ENCODE peak calls at places on chromosome 1, in four cellular contexts. J, E, H and B are unnamed samples.

GRCh38 chr1:107057197-107058133 is 991 bp downstream of the PRMT6 start:
- DNase-seq in J (peak), E (peak), H (peak), B (no peak)

GRCh38 chr1:50027794-50028193 is 4.0 kb upstream of the AGBL4 start:
- DNase-seq in J (no peak), E (no peak), H (no peak), B (no peak)

GRCh38 chr1:229508823-229509337 is 739 bp upstream of the NUP133 start:
- DNase-seq in J (no peak), E (no peak), H (peak), B (no peak)

GRCh38 chr1:151106891-151107290 is 36.3 kb downstream of the GABPB2 start:
- DNase-seq in J (no peak), E (no peak), H (no peak), B (no peak)

GRCh38 chr1:163842546-163842945 is 520.8 kb downstream of the NUF2 start:
- DNase-seq in J (no peak), E (no peak), H (no peak), B (no peak)

GRCh38 chr1:12745992-12746323 is at the start of gene CFAP107:
- DNase-seq in J (no peak), E (no peak), H (no peak), B (no peak)

GRCh38 chr1:151314137-151314875 is 12.9 kb downstream of the PI4KB start:
- DNase-seq in J (no peak), E (no peak), H (peak), B (no peak)

GRCh38 chr1:43275826-43276620 is 6.2 kb downstream of the TMEM125 start:
- DNase-seq in J (no peak), E (no peak), H (no peak), B (no peak)

GRCh38 chr1:228058981-228059535 is 23.4 kb upstream of the ARF1 start:
- DNase-seq in J (no peak), E (no peak), H (no peak), B (no peak)

GRCh38 chr1:197423006-197423405 is 155.0 kb downstream of the CRB1 start:
- DNase-seq in J (no peak), E (no peak), H (no peak), B (no peak)

GRCh38 chr1:8625480-8625879 is 192.0 kb downstream of the RERE start:
- DNase-seq in J (no peak), E (no peak), H (no peak), B (no peak)

GRCh38 chr1:110233861-110234260 is 23.7 kb downstream of the KCNC4 start:
- DNase-seq in J (no peak), E (no peak), H (no peak), B (no peak)

GRCh38 chr1:248714248-248714647 is 11.7 kb upstream of the OR14I1 start:
- DNase-seq in J (no peak), E (no peak), H (no peak), B (no peak)

GRCh38 chr1:205969229-205969628 is 26.0 kb upstream of the SLC26A9 start:
- DNase-seq in J (no peak), E (no peak), H (no peak), B (no peak)

GRCh38 chr1:29542476-29543015 is 306.2 kb downstream of the PTPRU start:
- DNase-seq in J (no peak), E (no peak), H (no peak), B (no peak)

GRCh38 chr1:52348704-52349301 is 17.2 kb downstream of the CC2D1B start:
- DNase-seq in J (peak), E (no peak), H (no peak), B (no peak)

GRCh38 chr1:161771166-161771565 is 5.0 kb downstream of the ATF6 start:
- DNase-seq in J (no peak), E (no peak), H (no peak), B (no peak)

GRCh38 chr1:201445300-201445699 is 23.7 kb downstream of the PHLDA3 start:
- DNase-seq in J (no peak), E (no peak), H (no peak), B (no peak)

GRCh38 chr1:58431847-58432246 is 114.7 kb downstream of the OMA1 start:
- DNase-seq in J (no peak), E (no peak), H (no peak), B (no peak)

GRCh38 chr1:15684042-15684461 is at the start of gene PLEKHM2:
- DNase-seq in J (no peak), E (peak), H (no peak), B (no peak)

GRCh38 chr1:100643430-100644196 is 75.9 kb upstream of the VCAM1 start:
- DNase-seq in J (no peak), E (no peak), H (no peak), B (no peak)

GRCh38 chr1:116504308-116505156 is 66.3 kb downstream of the CD58 start:
- DNase-seq in J (no peak), E (peak), H (no peak), B (peak)

GRCh38 chr1:94947453-94947852 is 20.5 kb upstream of the CNN3 start:
- DNase-seq in J (no peak), E (no peak), H (no peak), B (no peak)

GRCh38 chr1:156746716-156747631 is 4.5 kb downstream of the HDGF start:
- DNase-seq in J (peak), E (peak), H (peak), B (no peak)

GRCh38 chr1:4674676-4675075 is 20.3 kb downstream of the AJAP1 start:
- DNase-seq in J (no peak), E (no peak), H (no peak), B (no peak)

GRCh38 chr1:56827711-56828110 is 8.5 kb upstream of the FYB2 start:
- DNase-seq in J (no peak), E (no peak), H (no peak), B (no peak)

GRCh38 chr1:227429447-227430359 is 111.4 kb upstream of the CDC42BPA start:
- DNase-seq in J (no peak), E (no peak), H (no peak), B (no peak)

GRCh38 chr1:10339815-10340214 is 59.0 kb upstream of the PGD start:
- DNase-seq in J (peak), E (peak), H (no peak), B (no peak)

GRCh38 chr1:7644906-7645750 is 126.0 kb upstream of the VAMP3 start:
- DNase-seq in J (no peak), E (no peak), H (peak), B (no peak)

GRCh38 chr1:230330157-230330556 is 96.0 kb downstream of the PGBD5 start:
- DNase-seq in J (no peak), E (no peak), H (no peak), B (no peak)

GRCh38 chr1:244412116-244412639 is 39.5 kb downstream of the ADSS2 start:
- DNase-seq in J (no peak), E (no peak), H (no peak), B (no peak)

GRCh38 chr1:223245411-223245810 is 102.4 kb upstream of the TLR5 start:
- DNase-seq in J (no peak), E (no peak), H (no peak), B (no peak)

GRCh38 chr1:30798389-30798951 is 40.9 kb upstream of the LAPTM5 start:
- DNase-seq in J (no peak), E (no peak), H (no peak), B (no peak)

GRCh38 chr1:220123889-220124288 is 30.0 kb downstream of the IARS2 start:
- DNase-seq in J (peak), E (no peak), H (peak), B (no peak)

GRCh38 chr1:28416509-28417194 is 47.1 kb downstream of the PHACTR4 start:
- DNase-seq in J (no peak), E (peak), H (no peak), B (no peak)
- TF ChIP-seq CREM in J (no peak), E (peak), H (no peak), B (no peak)

DNA sequence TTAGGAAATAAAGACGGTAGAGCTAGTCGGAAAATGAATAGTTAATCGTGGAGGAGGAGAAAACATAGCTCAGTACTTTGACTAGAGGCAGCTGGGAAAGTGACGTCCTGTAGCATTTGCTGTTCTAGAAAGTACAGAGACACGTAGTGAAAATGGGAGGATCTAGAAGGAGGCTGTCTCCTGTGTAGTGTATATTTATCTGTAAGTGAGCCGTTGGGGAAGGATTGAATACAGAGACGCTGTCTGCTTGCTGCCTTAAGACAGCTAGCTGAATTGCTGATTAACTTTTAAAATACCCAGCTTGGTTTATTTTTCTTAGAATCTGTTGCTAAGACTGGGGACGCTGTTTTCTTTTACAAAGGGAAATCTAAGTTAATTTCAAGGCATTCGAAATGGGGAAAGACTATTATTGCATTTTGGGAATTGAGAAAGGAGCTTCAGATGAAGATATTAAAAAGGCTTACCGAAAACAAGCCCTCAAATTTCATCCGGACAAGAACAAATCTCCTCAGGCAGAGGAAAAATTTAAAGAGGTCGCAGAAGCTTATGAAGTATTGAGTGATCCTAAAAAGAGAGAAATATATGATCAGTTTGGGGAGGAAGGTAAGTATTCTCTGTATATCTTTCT is at the start of gene DNAJB4:
- DNase-seq in J (no peak), E (peak), H (peak), B (peak)
- TF ChIP-seq CREM in J (no peak), E (peak), H (no peak), B (peak)

GRCh38 chr1:90725961-90726715 is 9.0 kb upstream of the BARHL2 start:
- DNase-seq in J (no peak), E (no peak), H (no peak), B (no peak)
- TF ChIP-seq CREM in J (no peak), E (no peak), H (no peak), B (no peak)

GRCh38 chr1:204880906-204881305 is 10.2 kb downstream of the NFASC start:
- DNase-seq in J (no peak), E (no peak), H (no peak), B (no peak)

GRCh38 chr1:204875255-204875654 is 4.6 kb downstream of the NFASC start:
- DNase-seq in J (no peak), E (no peak), H (no peak), B (no peak)

GRCh38 chr1:204879351-204879750 is 8.7 kb downstream of the NFASC start:
- DNase-seq in J (no peak), E (no peak), H (no peak), B (no peak)

GRCh38 chr1:204882479-204882878 is 11.8 kb downstream of the NFASC start:
- DNase-seq in J (no peak), E (no peak), H (peak), B (no peak)

GRCh38 chr1:204878835-204879234 is 8.2 kb downstream of the NFASC start:
- DNase-seq in J (no peak), E (no peak), H (no peak), B (no peak)
- TF ChIP-seq CREM in J (no peak), E (no peak), H (no peak), B (no peak)